ENCODE peak calls at places on chromosomes 12 and 14, in ten cellular contexts. One of them, this sample, is unnamed.

GRCh38 chr12:78331764-78332163 is 501.1 kb downstream of the NAV3 start:
- DNase-seq in mesothelial cell of epicardium: no peak
- DNase-seq in psoas muscle: no peak
- DNase-seq in fibroblast of pulmonary artery: peak; percentile 3
- DNase-seq in epithelial cell of esophagus: no peak
- DNase-seq in bronchial epithelial cell: no peak
- DNase-seq in A549: no peak
- DNase-seq in fibroblast of mammary gland: no peak
- DNase-seq in GM10248: no peak
- DNase-seq in K562: no peak
- DNase-seq in this sample: no peak

GRCh38 chr14:26938054-26938453 is 340.2 kb upstream of the NOVA1 start:
- DNase-seq in epithelial cell of esophagus: no peak
- DNase-seq in mesothelial cell of epicardium: no peak
- DNase-seq in K562: no peak
- DNase-seq in fibroblast of pulmonary artery: no peak
- DNase-seq in bronchial epithelial cell: no peak
- DNase-seq in fibroblast of mammary gland: no peak
- DNase-seq in GM10248: no peak
- DNase-seq in A549: no peak
- DNase-seq in psoas muscle: no peak
- DNase-seq in this sample: no peak

GRCh38 chr14:54652188-54652889 is 85.4 kb downstream of the SAMD4A start:
- DNase-seq in GM10248: no peak
- DNase-seq in bronchial epithelial cell: peak; percentile 96
- DNase-seq in epithelial cell of esophagus: peak; percentile 95
- DNase-seq in psoas muscle: peak; percentile 89
- DNase-seq in K562: no peak
- DNase-seq in fibroblast of mammary gland: peak; percentile 99
- DNase-seq in A549: peak; percentile 91
- DNase-seq in mesothelial cell of epicardium: peak; percentile 61
- DNase-seq in fibroblast of pulmonary artery: peak; percentile 99
- DNase-seq in this sample: peak; percentile 99

GRCh38 chr12:8823565-8824300 is 1.3 kb downstream of the A2ML1 start:
- DNase-seq in bronchial epithelial cell: no peak
- DNase-seq in fibroblast of pulmonary artery: peak; percentile 43
- DNase-seq in GM10248: no peak
- DNase-seq in fibroblast of mammary gland: peak; percentile 16
- DNase-seq in mesothelial cell of epicardium: no peak
- DNase-seq in epithelial cell of esophagus: peak; percentile 30
- DNase-seq in A549: no peak
- DNase-seq in K562: peak; percentile 24
- DNase-seq in psoas muscle: no peak
- DNase-seq in this sample: peak; percentile 11

GRCh38 chr14:104882325-104882973 is 17.4 kb downstream of the CEP170B start:
- DNase-seq in bronchial epithelial cell: peak; percentile 81
- DNase-seq in fibroblast of mammary gland: no peak
- DNase-seq in fibroblast of pulmonary artery: no peak
- DNase-seq in K562: peak; percentile 76
- DNase-seq in mesothelial cell of epicardium: peak; percentile 19
- DNase-seq in GM10248: no peak
- DNase-seq in A549: peak; percentile 50
- DNase-seq in epithelial cell of esophagus: peak; percentile 93
- DNase-seq in psoas muscle: peak; percentile 54
- DNase-seq in this sample: no peak

GRCh38 chr12:132923356-132923909 is 32.7 kb downstream of the ZNF605 start:
- DNase-seq in A549: no peak
- DNase-seq in mesothelial cell of epicardium: no peak
- DNase-seq in psoas muscle: no peak
- DNase-seq in bronchial epithelial cell: no peak
- DNase-seq in K562: no peak
- DNase-seq in fibroblast of pulmonary artery: no peak
- DNase-seq in epithelial cell of esophagus: no peak
- DNase-seq in fibroblast of mammary gland: no peak
- DNase-seq in GM10248: no peak
- DNase-seq in this sample: no peak

GRCh38 chr12:58774008-58774407 is 146.3 kb downstream of the LRIG3 start:
- DNase-seq in psoas muscle: no peak
- DNase-seq in epithelial cell of esophagus: no peak
- DNase-seq in mesothelial cell of epicardium: no peak
- DNase-seq in fibroblast of mammary gland: no peak
- DNase-seq in GM10248: no peak
- DNase-seq in fibroblast of pulmonary artery: no peak
- DNase-seq in bronchial epithelial cell: no peak
- DNase-seq in A549: no peak
- DNase-seq in K562: no peak
- DNase-seq in this sample: no peak

GRCh38 chr14:72613196-72613974 is 280.5 kb downstream of the DPF3 start:
- DNase-seq in fibroblast of pulmonary artery: peak; percentile 57
- DNase-seq in bronchial epithelial cell: peak; percentile 6
- DNase-seq in GM10248: no peak
- DNase-seq in epithelial cell of esophagus: peak; percentile 20
- DNase-seq in A549: no peak
- DNase-seq in K562: no peak
- DNase-seq in mesothelial cell of epicardium: no peak
- DNase-seq in psoas muscle: peak; percentile 87
- DNase-seq in fibroblast of mammary gland: peak; percentile 22
- DNase-seq in this sample: no peak

GRCh38 chr12:86456241-86456640 is 200.1 kb upstream of the MGAT4C start:
- DNase-seq in fibroblast of pulmonary artery: no peak
- DNase-seq in psoas muscle: no peak
- DNase-seq in A549: no peak
- DNase-seq in bronchial epithelial cell: peak; percentile 10
- DNase-seq in fibroblast of mammary gland: no peak
- DNase-seq in mesothelial cell of epicardium: no peak
- DNase-seq in K562: no peak
- DNase-seq in epithelial cell of esophagus: peak; percentile 10
- DNase-seq in GM10248: no peak
- DNase-seq in this sample: no peak

GRCh38 chr14:21735200-21735599 is 61.6 kb upstream of the OR4E1 start:
- DNase-seq in mesothelial cell of epicardium: no peak
- DNase-seq in bronchial epithelial cell: no peak
- DNase-seq in A549: no peak
- DNase-seq in epithelial cell of esophagus: no peak
- DNase-seq in psoas muscle: no peak
- DNase-seq in GM10248: no peak
- DNase-seq in fibroblast of mammary gland: no peak
- DNase-seq in fibroblast of pulmonary artery: no peak
- DNase-seq in K562: no peak
- DNase-seq in this sample: no peak

GRCh38 chr14:21735639-21736307 is 62.2 kb upstream of the OR4E1 start:
- DNase-seq in A549: no peak
- DNase-seq in mesothelial cell of epicardium: no peak
- DNase-seq in fibroblast of pulmonary artery: no peak
- DNase-seq in K562: no peak
- DNase-seq in fibroblast of mammary gland: no peak
- DNase-seq in GM10248: no peak
- DNase-seq in psoas muscle: no peak
- DNase-seq in epithelial cell of esophagus: no peak
- DNase-seq in bronchial epithelial cell: no peak
- DNase-seq in this sample: no peak

GRCh38 chr14:21729703-21730212 is 56.1 kb upstream of the OR4E1 start:
- DNase-seq in fibroblast of mammary gland: no peak
- DNase-seq in K562: no peak
- DNase-seq in psoas muscle: no peak
- DNase-seq in epithelial cell of esophagus: no peak
- DNase-seq in mesothelial cell of epicardium: no peak
- DNase-seq in fibroblast of pulmonary artery: no peak
- DNase-seq in A549: no peak
- DNase-seq in GM10248: no peak
- DNase-seq in bronchial epithelial cell: no peak
- DNase-seq in this sample: no peak

GRCh38 chr14:21734457-21735074 is 60.9 kb upstream of the OR4E1 start:
- DNase-seq in GM10248: peak; percentile 35
- DNase-seq in bronchial epithelial cell: peak; percentile 57
- DNase-seq in K562: peak; percentile 23
- DNase-seq in mesothelial cell of epicardium: no peak
- DNase-seq in fibroblast of pulmonary artery: peak; percentile 68
- DNase-seq in A549: peak; percentile 2
- DNase-seq in fibroblast of mammary gland: peak; percentile 59
- DNase-seq in epithelial cell of esophagus: peak; percentile 60
- DNase-seq in psoas muscle: no peak
- DNase-seq in this sample: no peak
- TF ChIP-seq CTCF in GM10248: peak; percentile 49
- TF ChIP-seq CTCF in bronchial epithelial cell: peak; percentile 63
- TF ChIP-seq CTCF in K562: peak; percentile 41
- TF ChIP-seq CTCF in mesothelial cell of epicardium: peak; percentile 81
- TF ChIP-seq CTCF in fibroblast of pulmonary artery: peak; percentile 66
- TF ChIP-seq CTCF in A549: peak; percentile 57
- TF ChIP-seq CTCF in fibroblast of mammary gland: peak; percentile 63
- TF ChIP-seq CTCF in epithelial cell of esophagus: peak; percentile 52
- TF ChIP-seq CTCF in psoas muscle: peak; percentile 20
- TF ChIP-seq CTCF in this sample: peak; percentile 72

DNA sequence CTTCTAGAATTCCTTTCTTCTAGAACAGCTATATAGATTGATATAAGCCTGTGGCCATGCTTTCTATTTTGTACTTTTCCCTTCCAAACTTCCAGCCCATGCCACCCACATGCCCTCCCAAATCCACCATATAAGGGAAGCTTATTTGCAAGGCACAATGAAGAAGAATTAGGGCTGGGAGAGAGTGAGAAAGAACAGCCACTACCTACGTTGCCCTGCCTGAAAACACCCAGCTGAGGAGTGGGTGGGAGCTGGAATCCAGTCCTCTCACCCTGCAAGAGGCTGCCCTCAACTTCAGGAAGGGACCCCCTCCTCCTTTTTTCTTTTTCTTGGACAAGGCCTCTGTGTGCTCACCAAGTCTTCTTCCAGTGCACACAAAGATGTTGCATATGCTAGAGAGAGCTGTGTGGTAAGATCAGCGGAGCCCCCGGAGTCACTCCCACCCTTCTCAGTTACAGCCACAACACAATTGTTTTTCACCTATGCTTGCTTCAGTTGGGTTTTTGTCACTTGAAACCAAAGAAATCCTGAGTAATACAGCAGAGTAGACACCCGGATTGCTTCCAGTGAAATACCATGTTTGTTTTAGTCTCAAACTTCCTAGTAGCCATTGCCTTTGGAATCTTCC is 38.8 kb downstream of the CDKL1 start:
- DNase-seq in K562: no peak
- DNase-seq in psoas muscle: no peak
- DNase-seq in bronchial epithelial cell: no peak
- DNase-seq in GM10248: no peak
- DNase-seq in epithelial cell of esophagus: no peak
- DNase-seq in fibroblast of mammary gland: no peak
- DNase-seq in mesothelial cell of epicardium: no peak
- DNase-seq in A549: no peak
- DNase-seq in fibroblast of pulmonary artery: no peak
- DNase-seq in this sample: no peak
- TF ChIP-seq CTCF in K562: no peak
- TF ChIP-seq CTCF in psoas muscle: no peak
- TF ChIP-seq CTCF in bronchial epithelial cell: no peak
- TF ChIP-seq CTCF in GM10248: no peak
- TF ChIP-seq CTCF in epithelial cell of esophagus: no peak
- TF ChIP-seq CTCF in fibroblast of mammary gland: no peak
- TF ChIP-seq CTCF in mesothelial cell of epicardium: no peak
- TF ChIP-seq CTCF in A549: no peak
- TF ChIP-seq CTCF in fibroblast of pulmonary artery: no peak
- TF ChIP-seq CTCF in this sample: no peak

DNA sequence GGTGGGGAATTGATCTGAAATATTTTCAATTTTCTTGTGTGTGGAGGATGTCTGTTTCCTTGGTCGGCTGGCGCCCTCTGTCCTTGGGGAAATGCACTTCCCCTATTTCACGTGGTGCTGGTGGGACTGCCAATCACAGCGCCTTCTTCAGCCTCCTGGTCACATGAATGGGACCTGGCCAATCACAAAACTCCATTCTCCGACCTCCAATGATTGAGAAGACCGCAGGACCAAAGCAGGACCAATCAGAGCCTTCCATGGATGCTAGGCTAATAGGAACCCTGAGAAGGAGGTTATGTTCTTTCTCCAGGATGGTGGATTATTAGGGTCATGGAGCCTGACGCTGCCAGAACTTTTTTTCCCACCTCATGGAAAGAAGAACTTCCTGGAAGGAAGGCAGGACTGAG is 188.7 kb downstream of the TTC8 start:
- DNase-seq in fibroblast of mammary gland: peak; percentile 51
- DNase-seq in epithelial cell of esophagus: peak; percentile 68
- DNase-seq in mesothelial cell of epicardium: no peak
- DNase-seq in psoas muscle: no peak
- DNase-seq in fibroblast of pulmonary artery: peak; percentile 42
- DNase-seq in A549: peak; percentile 60
- DNase-seq in bronchial epithelial cell: peak; percentile 61
- DNase-seq in GM10248: no peak
- DNase-seq in K562: peak; percentile 73
- DNase-seq in this sample: peak; percentile 23
- TF ChIP-seq CTCF in fibroblast of mammary gland: peak; percentile 46
- TF ChIP-seq CTCF in epithelial cell of esophagus: peak; percentile 51
- TF ChIP-seq CTCF in mesothelial cell of epicardium: no peak
- TF ChIP-seq CTCF in psoas muscle: no peak
- TF ChIP-seq CTCF in fibroblast of pulmonary artery: peak; percentile 37
- TF ChIP-seq CTCF in A549: peak; percentile 47
- TF ChIP-seq CTCF in bronchial epithelial cell: peak; percentile 64
- TF ChIP-seq CTCF in GM10248: no peak
- TF ChIP-seq CTCF in K562: peak; percentile 53
- TF ChIP-seq CTCF in this sample: peak; percentile 68

GRCh38 chr14:89427426-89428162 is 10.6 kb upstream of the FOXN3 start:
- DNase-seq in fibroblast of mammary gland: peak; percentile 59
- DNase-seq in mesothelial cell of epicardium: no peak
- DNase-seq in GM10248: no peak
- DNase-seq in A549: no peak
- DNase-seq in psoas muscle: no peak
- DNase-seq in epithelial cell of esophagus: no peak
- DNase-seq in K562: no peak
- DNase-seq in bronchial epithelial cell: no peak
- DNase-seq in fibroblast of pulmonary artery: no peak
- DNase-seq in this sample: no peak

GRCh38 chr14:89422952-89423345 is 5.9 kb upstream of the FOXN3 start:
- DNase-seq in epithelial cell of esophagus: no peak
- DNase-seq in psoas muscle: no peak
- DNase-seq in A549: no peak
- DNase-seq in fibroblast of pulmonary artery: no peak
- DNase-seq in K562: no peak
- DNase-seq in GM10248: no peak
- DNase-seq in mesothelial cell of epicardium: no peak
- DNase-seq in bronchial epithelial cell: no peak
- DNase-seq in fibroblast of mammary gland: no peak
- DNase-seq in this sample: no peak

GRCh38 chr14:89425931-89426330 is 8.9 kb upstream of the FOXN3 start:
- DNase-seq in K562: no peak
- DNase-seq in psoas muscle: no peak
- DNase-seq in A549: no peak
- DNase-seq in fibroblast of pulmonary artery: peak; percentile 98
- DNase-seq in fibroblast of mammary gland: peak; percentile 99
- DNase-seq in GM10248: no peak
- DNase-seq in epithelial cell of esophagus: peak; percentile 71
- DNase-seq in mesothelial cell of epicardium: no peak
- DNase-seq in bronchial epithelial cell: peak; percentile 71
- DNase-seq in this sample: peak; percentile 97

GRCh38 chr14:89422181-89422951 is 5.3 kb upstream of the FOXN3 start:
- DNase-seq in fibroblast of pulmonary artery: peak; percentile 38
- DNase-seq in A549: no peak
- DNase-seq in K562: no peak
- DNase-seq in psoas muscle: no peak
- DNase-seq in bronchial epithelial cell: peak; percentile 46
- DNase-seq in epithelial cell of esophagus: peak; percentile 62
- DNase-seq in GM10248: no peak
- DNase-seq in mesothelial cell of epicardium: no peak
- DNase-seq in fibroblast of mammary gland: no peak
- DNase-seq in this sample: no peak

GRCh38 chr14:89424241-89424640 is 7.2 kb upstream of the FOXN3 start:
- DNase-seq in GM10248: no peak
- DNase-seq in psoas muscle: no peak
- DNase-seq in fibroblast of mammary gland: no peak
- DNase-seq in fibroblast of pulmonary artery: no peak
- DNase-seq in mesothelial cell of epicardium: no peak
- DNase-seq in K562: no peak
- DNase-seq in bronchial epithelial cell: no peak
- DNase-seq in A549: no peak
- DNase-seq in epithelial cell of esophagus: no peak
- DNase-seq in this sample: no peak
- TF ChIP-seq CTCF in GM10248: no peak
- TF ChIP-seq CTCF in psoas muscle: no peak
- TF ChIP-seq CTCF in fibroblast of mammary gland: no peak
- TF ChIP-seq CTCF in fibroblast of pulmonary artery: no peak
- TF ChIP-seq CTCF in mesothelial cell of epicardium: no peak
- TF ChIP-seq CTCF in K562: no peak
- TF ChIP-seq CTCF in bronchial epithelial cell: no peak
- TF ChIP-seq CTCF in A549: no peak
- TF ChIP-seq CTCF in epithelial cell of esophagus: no peak
- TF ChIP-seq CTCF in this sample: no peak